ENCODE peak calls at places on chromosomes 2 and 18, in six cellular contexts. W, D, A, J, O and N are unnamed samples.

GRCh38 chr18:23337599-23338444 is 115.3 kb upstream of the RIOK3 start:
- DNase-seq in W (no peak), J (no peak), A (no peak), D (peak; percentile 30), O (no peak), N (no peak)

GRCh38 chr18:72820571-72820970 is 47.2 kb downstream of the NETO1 start:
- DNase-seq in O (no peak), W (no peak), J (no peak), D (no peak), A (no peak), N (no peak)

GRCh38 chr2:46825958-46826897 is 89.4 kb downstream of the MCFD2 start:
- DNase-seq in D (no peak), A (no peak), J (no peak), W (peak; percentile 41), O (no peak), N (peak; percentile 56)

GRCh38 chr2:158984554-158985207 is 16.2 kb downstream of the TANC1 start:
- DNase-seq in A (no peak), O (no peak), W (no peak), J (no peak), D (no peak), N (no peak)

GRCh38 chr2:39232141-39232540 is 11.6 kb downstream of the CDKL4 start:
- DNase-seq in A (no peak), W (no peak), O (no peak), D (no peak), J (no peak), N (peak; percentile 60)

GRCh38 chr18:43393174-43393573 is 115.9 kb upstream of the SYT4 start:
- DNase-seq in J (no peak), W (peak; percentile 16), D (no peak), O (no peak), A (no peak), N (no peak)

GRCh38 chr2:9252002-9252357 is 45.4 kb downstream of the ASAP2 start:
- DNase-seq in J (no peak), O (no peak), A (no peak), W (no peak), D (no peak), N (no peak)

GRCh38 chr2:128535928-128536327 is 217.3 kb upstream of the HS6ST1 start:
- DNase-seq in J (no peak), D (peak; percentile 48), A (no peak), W (peak; percentile 63), O (no peak), N (peak; percentile 46)

GRCh38 chr2:156065912-156066311 is 266.6 kb downstream of the NR4A2 start:
- DNase-seq in D (no peak), J (no peak), W (no peak), O (no peak), A (no peak), N (no peak)

GRCh38 chr18:39561136-39561535 is 1995.5 kb upstream of the CELF4 start:
- DNase-seq in A (no peak), D (no peak), J (no peak), W (no peak), O (no peak), N (peak; percentile 1)

GRCh38 chr2:9548506-9548905 is 7.1 kb downstream of the ADAM17 start:
- DNase-seq in A (no peak), O (no peak), D (no peak), J (no peak), W (no peak), N (no peak)

GRCh38 chr2:3728104-3729054 is 25.0 kb downstream of the DCDC2C start:
- DNase-seq in W (peak; percentile 55), A (no peak), J (no peak), O (peak; percentile 47), D (peak; percentile 26), N (no peak)

GRCh38 chr2:28748176-28748575 is 3.5 kb upstream of the PPP1CB start:
- DNase-seq in O (no peak), J (no peak), W (no peak), A (no peak), D (no peak), N (no peak)

GRCh38 chr18:76687271-76688006 is 134.9 kb upstream of the ZNF236 start:
- DNase-seq in W (no peak), O (no peak), J (no peak), A (no peak), D (no peak), N (no peak)

GRCh38 chr2:69643602-69644505 is at the start of gene AAK1:
- DNase-seq in O (peak; percentile 89), D (peak; percentile 57), J (peak; percentile 90), A (peak; percentile 58), W (peak; percentile 88), N (peak; percentile 53)

GRCh38 chr2:65728477-65729180 is 296.2 kb upstream of the SPRED2 start:
- DNase-seq in J (no peak), D (no peak), A (no peak), O (no peak), W (no peak), N (no peak)

GRCh38 chr2:188853307-188853706 is 120.9 kb upstream of the COL3A1 start:
- DNase-seq in A (no peak), W (peak; percentile 91), J (no peak), D (peak; percentile 89), O (no peak), N (peak; percentile 93)

GRCh38 chr2:239938651-239939486 is 86.3 kb downstream of the NDUFA10 start:
- DNase-seq in O (no peak), D (no peak), J (no peak), W (no peak), A (no peak), N (no peak)

GRCh38 chr2:215711484-215712034 is 275.7 kb upstream of the FN1 start:
- DNase-seq in D (no peak), O (peak; percentile 11), A (no peak), W (peak; percentile 84), J (no peak), N (peak; percentile 19)

GRCh38 chr2:153408708-153409107 is 69.9 kb downstream of the RPRM start:
- DNase-seq in W (no peak), J (no peak), D (no peak), O (no peak), A (no peak), N (no peak)

GRCh38 chr18:27861539-27861938 is 315.4 kb downstream of the CDH2 start:
- DNase-seq in D (no peak), J (no peak), W (no peak), O (no peak), A (no peak), N (no peak)

GRCh38 chr2:240631561-240632290 is 6.4 kb downstream of the GPR35 start:
- DNase-seq in W (no peak), O (no peak), J (no peak), D (no peak), A (no peak), N (no peak)

DNA sequence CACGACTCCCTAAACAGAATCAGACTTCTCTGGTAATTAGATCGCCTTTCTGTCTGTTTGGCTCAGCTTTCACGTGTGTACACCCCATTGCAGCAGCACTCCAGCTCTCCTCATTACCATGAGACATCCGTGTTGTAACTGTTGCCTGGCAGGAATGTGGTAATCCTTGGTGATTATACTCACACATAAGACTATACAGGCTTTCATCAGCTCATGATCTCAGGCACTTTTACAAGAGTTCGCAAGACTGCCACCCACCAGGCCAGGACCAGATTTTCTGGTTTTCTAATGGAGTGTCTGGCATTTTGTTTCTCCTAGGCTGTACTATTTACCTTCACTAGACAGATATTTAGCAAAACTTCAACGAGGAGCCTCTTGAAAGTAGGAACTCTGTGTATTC is 50.2 kb downstream of the ACVR1 start:
- DNase-seq in O (no peak), J (no peak), W (peak; percentile 68), D (no peak), A (no peak), N (no peak)
- TF ChIP-seq CTCF in O (no peak), J (no peak), W (no peak), D (no peak), A (no peak), N (no peak)

GRCh38 chr2:44009136-44009744 is 13.5 kb upstream of the LRPPRC start:
- DNase-seq in D (no peak), J (no peak), W (no peak), O (no peak), A (no peak), N (no peak)
- TF ChIP-seq CTCF in D (peak; percentile 11), J (no peak), W (no peak), O (peak; percentile 23), A (no peak), N (no peak)

DNA sequence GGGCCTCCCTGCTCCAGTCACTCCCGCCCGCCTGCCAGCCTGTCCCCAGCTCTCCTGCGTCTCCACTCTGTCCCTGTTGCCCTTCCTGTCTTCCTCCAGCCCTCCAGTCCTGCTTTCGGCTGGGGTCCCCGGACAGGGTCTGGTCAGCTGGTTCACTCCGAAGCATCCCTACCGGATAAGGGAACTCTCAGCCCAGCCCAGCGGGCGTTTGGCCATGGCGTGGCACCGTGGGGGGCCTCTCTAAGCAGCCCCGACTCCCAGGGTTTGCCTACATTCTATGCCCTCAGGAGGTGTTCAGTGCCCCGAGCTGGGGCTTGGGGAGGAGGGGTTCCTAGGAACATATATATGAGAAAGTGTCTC is 183.0 kb upstream of the HAAO start:
- DNase-seq in D (no peak), J (no peak), W (no peak), A (no peak), O (no peak), N (no peak)
- TF ChIP-seq CTCF in D (no peak), J (no peak), W (no peak), A (no peak), O (no peak), N (no peak)

DNA sequence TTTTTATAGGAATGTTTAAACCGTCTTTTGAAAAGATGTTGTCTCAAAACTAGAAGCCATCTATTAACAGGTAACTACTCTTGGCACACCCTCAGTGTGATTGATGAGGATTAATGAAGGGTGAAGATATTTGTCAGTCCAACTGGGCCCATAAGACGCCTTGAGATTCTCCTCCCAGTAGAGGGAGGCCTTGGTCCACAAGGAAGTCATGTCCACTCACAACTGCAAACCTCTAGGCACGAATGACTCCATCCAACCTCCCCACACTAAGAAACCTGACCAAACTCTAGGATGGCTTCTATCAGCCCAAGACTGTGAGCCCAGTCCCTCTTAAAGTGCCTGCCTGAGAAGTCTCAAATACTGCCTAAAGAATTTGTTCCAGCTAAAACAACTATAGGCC is 19.2 kb upstream of the GRP start:
- DNase-seq in D (no peak), W (no peak), O (no peak), A (no peak), J (no peak), N (no peak)
- TF ChIP-seq CTCF in D (no peak), W (no peak), O (no peak), A (no peak), J (no peak), N (peak; percentile 30)